ENCODE peak calls at places on chromosomes 2 and 18, in ten cellular contexts. O, Y, C, U, X, A, Q, G, N and J are unnamed samples.

GRCh38 chr2:25041307-25041927 is 459 bp upstream of the EFR3B start:
- DNase-seq in O (peak), Y (peak), C (peak), U (peak), X (peak), A (peak), Q (peak), G (peak), N (peak), J (peak)

GRCh38 chr2:19158211-19158610 is 200.2 kb downstream of the OSR1 start:
- DNase-seq in O (no peak), Y (no peak), C (no peak), U (no peak), X (peak), A (no peak), Q (no peak), G (no peak), N (no peak), J (no peak)

GRCh38 chr2:232658217-232658785 is 24.9 kb downstream of the EFHD1 start:
- DNase-seq in O (no peak), Y (no peak), C (peak), U (no peak), X (no peak), A (no peak), Q (peak), G (no peak), N (no peak), J (no peak)

GRCh38 chr2:163785162-163785561 is 49.4 kb upstream of the FIGN start:
- DNase-seq in O (no peak), Y (no peak), C (no peak), U (no peak), X (no peak), A (no peak), Q (no peak), G (no peak), N (no peak), J (no peak)

GRCh38 chr2:232955856-232956255 is 57.2 kb downstream of the NGEF start:
- DNase-seq in O (no peak), Y (no peak), C (no peak), U (no peak), X (no peak), A (no peak), Q (no peak), G (no peak), N (no peak), J (no peak)

GRCh38 chr18:50038448-50038847 is 156.5 kb downstream of the MYO5B start:
- DNase-seq in O (no peak), Y (no peak), C (peak), U (no peak), X (peak), A (no peak), Q (no peak), G (no peak), N (peak), J (no peak)

GRCh38 chr2:144099746-144100438 is 420.0 kb downstream of the ZEB2 start:
- DNase-seq in O (no peak), Y (no peak), C (peak), U (no peak), X (peak), A (no peak), Q (no peak), G (no peak), N (no peak), J (no peak)

GRCh38 chr2:204282525-204282924 is 262.8 kb upstream of the PARD3B start:
- DNase-seq in O (no peak), Y (no peak), C (no peak), U (no peak), X (no peak), A (no peak), Q (no peak), G (no peak), N (no peak), J (no peak)

GRCh38 chr2:138829326-138829725 is 49.1 kb upstream of the NXPH2 start:
- DNase-seq in O (no peak), Y (no peak), C (peak), U (peak), X (no peak), A (peak), Q (peak), G (no peak), N (peak), J (no peak)

GRCh38 chr2:163812926-163813520 is 77.2 kb upstream of the FIGN start:
- DNase-seq in O (no peak), Y (no peak), C (no peak), U (no peak), X (no peak), A (no peak), Q (no peak), G (no peak), N (no peak), J (no peak)